ENCODE peak calls at places on chromosomes 12 and 14, in eight cellular contexts. L, C, A, U, B, K, V and X are unnamed samples.

GRCh38 chr12:42862055-42862454 is 272.5 kb upstream of the PRICKLE1 start:
- DNase-seq in L (no peak), C (no peak), A (no peak), U (no peak), B (no peak), K (no peak), V (no peak), X (no peak)

GRCh38 chr14:35342160-35343010 is 50.2 kb downstream of the PSMA6 start:
- DNase-seq in L (peak), C (peak), A (peak), U (peak), B (peak), K (no peak), V (no peak), X (peak)

GRCh38 chr14:53741379-53742225 is 215.0 kb downstream of the BMP4 start:
- DNase-seq in L (no peak), C (no peak), A (no peak), U (no peak), B (no peak), K (no peak), V (no peak), X (no peak)

GRCh38 chr12:62435337-62436163 is 31.1 kb upstream of the MON2 start:
- DNase-seq in L (peak), C (peak), A (peak), U (peak), B (peak), K (peak), V (peak), X (peak)

GRCh38 chr12:102120886-102121285 is 903 bp downstream of the PARPBP start:
- DNase-seq in L (peak), C (no peak), A (no peak), U (no peak), B (no peak), K (no peak), V (no peak), X (no peak)

GRCh38 chr12:77053259-77053658 is 12.1 kb downstream of the E2F7 start:
- DNase-seq in L (no peak), C (no peak), A (no peak), U (no peak), B (no peak), K (no peak), V (no peak), X (no peak)

GRCh38 chr14:101451166-101451565 is 110.1 kb upstream of the DIO3 start:
- DNase-seq in L (no peak), C (no peak), A (no peak), U (no peak), B (no peak), K (no peak), V (no peak), X (peak)

GRCh38 chr12:12333980-12334709 is 15.9 kb downstream of the MANSC1 start:
- DNase-seq in L (peak), C (peak), A (peak), U (peak), B (peak), K (peak), V (peak), X (peak)

GRCh38 chr14:77498120-77498979 is at the start of gene ISM2:
- DNase-seq in L (peak), C (no peak), A (peak), U (no peak), B (no peak), K (peak), V (peak), X (peak)

GRCh38 chr12:64992641-64993040 is 128.5 kb downstream of the WIF1 start:
- DNase-seq in L (no peak), C (no peak), A (no peak), U (no peak), B (no peak), K (no peak), V (no peak), X (no peak)

GRCh38 chr12:42475055-42475454 is 114.5 kb downstream of the PRICKLE1 start:
- DNase-seq in L (no peak), C (no peak), A (no peak), U (no peak), B (no peak), K (no peak), V (no peak), X (no peak)

GRCh38 chr12:22467190-22467589 is 77.2 kb downstream of the C2CD5 start:
- DNase-seq in L (no peak), C (no peak), A (no peak), U (no peak), B (no peak), K (no peak), V (no peak), X (no peak)

GRCh38 chr14:21589317-21589716 is 9.4 kb upstream of the OR10G3 start:
- DNase-seq in L (no peak), C (no peak), A (no peak), U (no peak), B (no peak), K (no peak), V (no peak), X (no peak)

GRCh38 chr12:115037830-115038229 is 353.9 kb upstream of the TBX3 start:
- DNase-seq in L (no peak), C (no peak), A (no peak), U (no peak), B (peak), K (no peak), V (no peak), X (no peak)

GRCh38 chr12:264269-264668 is 1.6 kb upstream of the SLC6A13 start:
- DNase-seq in L (no peak), C (no peak), A (no peak), U (no peak), B (no peak), K (no peak), V (no peak), X (no peak)

GRCh38 chr14:22689186-22689585 is 45.0 kb upstream of the OR6J1 start:
- DNase-seq in L (peak), C (no peak), A (no peak), U (no peak), B (no peak), K (no peak), V (no peak), X (no peak)

GRCh38 chr12:87160848-87161601 is 868.2 kb downstream of the C12orf50 start:
- DNase-seq in L (peak), C (no peak), A (no peak), U (no peak), B (no peak), K (no peak), V (no peak), X (no peak)

GRCh38 chr12:19299765-19300164 is 139.5 kb upstream of the AEBP2 start:
- DNase-seq in L (peak), C (no peak), A (no peak), U (no peak), B (no peak), K (no peak), V (no peak), X (no peak)

GRCh38 chr12:110269622-110270124 is 11.4 kb upstream of the ATP2A2 start:
- DNase-seq in L (peak), C (no peak), A (no peak), U (no peak), B (no peak), K (no peak), V (no peak), X (no peak)

GRCh38 chr12:89335452-89336244 is 16.7 kb downstream of the DUSP6 start:
- DNase-seq in L (no peak), C (no peak), A (no peak), U (no peak), B (no peak), K (no peak), V (no peak), X (no peak)

GRCh38 chr12:110641512-110641911 is 27.6 kb downstream of the TCTN1 start:
- DNase-seq in L (no peak), C (peak), A (no peak), U (no peak), B (no peak), K (no peak), V (no peak), X (no peak)

GRCh38 chr14:100415226-100415625 is 92.1 kb downstream of the SLC25A47 start:
- DNase-seq in L (no peak), C (no peak), A (no peak), U (no peak), B (no peak), K (no peak), V (no peak), X (no peak)

GRCh38 chr12:79897617-79898016 is 37.3 kb downstream of the PPP1R12A start:
- DNase-seq in L (peak), C (no peak), A (no peak), U (no peak), B (no peak), K (no peak), V (no peak), X (no peak)

GRCh38 chr12:16600525-16600924 is 5.4 kb downstream of the LMO3 start:
- DNase-seq in L (no peak), C (no peak), A (no peak), U (peak), B (no peak), K (no peak), V (no peak), X (no peak)

GRCh38 chr12:130838284-130838950 is 633 bp downstream of the STX2 start:
- DNase-seq in L (peak), C (peak), A (peak), U (no peak), B (peak), K (peak), V (no peak), X (peak)

GRCh38 chr12:60052483-60052882 is 456.7 kb downstream of the SLC16A7 start:
- DNase-seq in L (no peak), C (no peak), A (no peak), U (no peak), B (no peak), K (no peak), V (no peak), X (no peak)

GRCh38 chr14:103522649-103523582 is at the start of gene CKB:
- DNase-seq in L (peak), C (peak), A (peak), U (no peak), B (peak), K (no peak), V (peak), X (peak)

GRCh38 chr12:6620137-6620884 is 13.1 kb upstream of the CHD4 start:
- DNase-seq in L (peak), C (peak), A (peak), U (no peak), B (peak), K (peak), V (peak), X (peak)

GRCh38 chr14:78440351-78440750 is 270.2 kb downstream of the NRXN3 start:
- DNase-seq in L (no peak), C (no peak), A (no peak), U (no peak), B (no peak), K (no peak), V (no peak), X (no peak)

GRCh38 chr12:112909693-112910092 is 2.9 kb downstream of the OAS1 start:
- DNase-seq in L (no peak), C (no peak), A (no peak), U (no peak), B (no peak), K (no peak), V (no peak), X (no peak)

GRCh38 chr12:109230193-109230592 is 78.9 kb downstream of the FOXN4 start:
- DNase-seq in L (no peak), C (no peak), A (no peak), U (no peak), B (no peak), K (no peak), V (no peak), X (no peak)

GRCh38 chr14:67620217-67620789 is 583 bp downstream of the ARG2 start:
- DNase-seq in L (peak), C (peak), A (no peak), U (peak), B (no peak), K (no peak), V (no peak), X (peak)

GRCh38 chr12:29212682-29213397 is 63.8 kb downstream of the FAR2 start:
- DNase-seq in L (peak), C (no peak), A (no peak), U (no peak), B (no peak), K (no peak), V (no peak), X (no peak)

GRCh38 chr12:130764475-130765185 is 48.5 kb upstream of the RIMBP2 start:
- DNase-seq in L (peak), C (no peak), A (no peak), U (no peak), B (no peak), K (no peak), V (no peak), X (no peak)

GRCh38 chr12:88663001-88663400 is 82.7 kb upstream of the KITLG start:
- DNase-seq in L (peak), C (no peak), A (no peak), U (no peak), B (no peak), K (no peak), V (no peak), X (no peak)

GRCh38 chr14:26448181-26448855 is 149.5 kb downstream of the NOVA1 start:
- DNase-seq in L (no peak), C (no peak), A (no peak), U (no peak), B (no peak), K (no peak), V (no peak), X (no peak)

GRCh38 chr14:105052110-105052458 is 13.1 kb downstream of the GPR132 start:
- DNase-seq in L (peak), C (no peak), A (no peak), U (no peak), B (no peak), K (no peak), V (no peak), X (no peak)

GRCh38 chr14:65433157-65433556 is 20.6 kb downstream of the FUT8 start:
- DNase-seq in L (no peak), C (no peak), A (no peak), U (no peak), B (no peak), K (no peak), V (no peak), X (no peak)

GRCh38 chr14:98198385-98198784 is 1073.6 kb downstream of the BCL11B start:
- DNase-seq in L (no peak), C (no peak), A (no peak), U (no peak), B (no peak), K (no peak), V (no peak), X (no peak)

GRCh38 chr12:122503783-122504590 is 3.3 kb upstream of the ZCCHC8 start:
- DNase-seq in L (no peak), C (no peak), A (no peak), U (no peak), B (no peak), K (no peak), V (no peak), X (no peak)
- H3K27ac ChIP-seq in L (no peak), C (no peak), A (no peak), U (no peak), B (no peak), K (no peak), V (no peak), X (no peak)

GRCh38 chr14:88541324-88541723 is 13.5 kb downstream of the PTPN21 start:
- DNase-seq in L (no peak), C (no peak), A (no peak), U (no peak), B (no peak), K (no peak), V (no peak), X (no peak)
- H3K4me3 ChIP-seq in L (no peak), C (no peak), A (no peak), U (no peak), B (no peak), K (no peak), V (no peak), X (no peak)

DNA sequence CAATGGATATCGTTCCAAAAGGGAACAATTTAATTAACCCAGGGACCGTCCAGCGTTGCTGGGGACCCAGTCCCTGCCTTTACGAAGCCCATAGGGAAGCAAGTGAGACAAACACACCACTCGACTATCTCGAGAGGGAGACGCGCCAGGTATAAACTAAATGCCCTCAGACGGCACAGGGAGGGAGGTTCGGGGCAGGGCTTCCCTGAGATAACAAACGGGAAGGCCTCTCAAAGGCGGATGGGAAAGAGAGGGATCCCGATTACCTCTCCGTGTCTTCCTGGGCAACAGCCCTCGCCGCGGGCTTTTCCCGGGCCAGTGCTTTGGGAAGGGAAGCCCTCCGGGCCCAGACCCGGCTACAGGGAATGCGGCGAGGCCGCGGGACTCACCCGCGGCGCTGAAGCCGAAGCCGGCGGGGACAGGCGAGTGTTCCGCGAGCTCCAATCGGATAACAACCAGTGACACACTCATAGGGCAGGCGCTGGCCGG is 390 bp downstream of the BRAP start:
- DNase-seq in L (no peak), C (no peak), A (peak), U (no peak), B (no peak), K (no peak), V (no peak), X (peak)
- H3K27ac ChIP-seq in L (peak), C (peak), A (peak), U (peak), B (peak), K (peak), V (peak), X (peak)

GRCh38 chr14:95156153-95156764 is 1.1 kb downstream of the DICER1 start:
- DNase-seq in L (peak), C (no peak), A (no peak), U (no peak), B (no peak), K (no peak), V (no peak), X (peak)

GRCh38 chr14:95155044-95155443 is 2.3 kb downstream of the DICER1 start:
- DNase-seq in L (no peak), C (no peak), A (no peak), U (no peak), B (no peak), K (no peak), V (no peak), X (no peak)

GRCh38 chr14:95156765-95157194 is 549 bp downstream of the DICER1 start:
- DNase-seq in L (peak), C (peak), A (peak), U (peak), B (peak), K (no peak), V (peak), X (peak)

GRCh38 chr14:95151561-95151960 is 5.8 kb downstream of the DICER1 start:
- DNase-seq in L (no peak), C (no peak), A (no peak), U (no peak), B (no peak), K (no peak), V (no peak), X (no peak)

DNA sequence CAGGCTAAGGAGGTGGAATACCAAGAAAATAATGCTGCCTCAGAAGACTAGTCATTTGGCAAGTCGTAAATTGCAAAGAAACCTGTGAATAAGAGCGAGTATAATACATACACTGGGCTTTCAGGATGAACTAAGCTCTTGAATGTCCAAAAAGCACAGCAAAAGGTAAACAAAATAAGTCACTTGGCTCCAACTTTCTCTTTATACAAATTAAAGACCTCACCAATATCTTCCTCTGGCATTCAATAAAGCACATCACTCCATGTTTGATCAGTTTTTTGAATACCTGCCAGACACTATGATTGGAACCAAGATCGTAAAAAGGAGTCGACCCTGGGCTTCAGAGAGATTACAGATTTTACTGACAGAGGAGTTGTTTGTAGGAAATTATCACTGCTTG is 3.5 kb downstream of the DICER1 start:
- DNase-seq in L (no peak), C (no peak), A (no peak), U (no peak), B (no peak), K (no peak), V (no peak), X (no peak)
- H3K4me3 ChIP-seq in L (no peak), C (no peak), A (no peak), U (no peak), B (no peak), K (no peak), V (no peak), X (no peak)

DNA sequence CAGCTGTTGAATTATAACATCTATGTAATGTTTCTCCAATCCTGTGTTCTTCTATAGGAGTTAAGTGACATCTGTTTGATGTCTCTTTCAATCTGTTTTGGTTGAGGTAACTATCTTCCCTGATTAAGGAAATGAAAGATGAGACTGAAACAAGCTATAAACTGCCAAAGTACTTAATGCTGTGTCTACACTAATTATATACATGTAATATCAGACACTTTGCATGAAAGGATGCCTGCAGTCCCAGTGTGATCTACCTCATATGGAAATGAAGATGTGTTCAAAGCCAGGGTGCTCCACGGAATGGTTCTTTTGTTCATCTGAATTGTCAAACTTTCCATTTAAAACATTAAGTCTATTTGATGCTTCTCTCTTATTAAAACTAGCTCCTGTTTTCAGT is 958.3 kb downstream of the GALC start:
- DNase-seq in L (no peak), C (no peak), A (no peak), U (no peak), B (no peak), K (no peak), V (no peak), X (no peak)
- H3K27ac ChIP-seq in L (no peak), C (no peak), A (no peak), U (no peak), B (no peak), K (no peak), V (no peak), X (no peak)